ENCODE peak calls at places on chromosome 1, in five cellular contexts. One of them, this sample, is unnamed.

GRCh38 chr1:200676829-200677228 is 7.1 kb upstream of the DDX59 start:
- DNase-seq in PC-3: no peak
- DNase-seq in psoas muscle: no peak
- DNase-seq in right lobe of liver: no peak
- DNase-seq in CD8-positive, alpha-beta T cell: no peak
- DNase-seq in this sample: no peak

GRCh38 chr1:111938123-111938522 is 51.3 kb downstream of the KCND3 start:
- DNase-seq in PC-3: no peak
- DNase-seq in psoas muscle: no peak
- DNase-seq in right lobe of liver: no peak
- DNase-seq in CD8-positive, alpha-beta T cell: no peak
- DNase-seq in this sample: no peak

GRCh38 chr1:183471748-183472487 is 381 bp upstream of the SMG7 start:
- DNase-seq in PC-3: peak
- DNase-seq in psoas muscle: peak
- DNase-seq in right lobe of liver: peak
- DNase-seq in CD8-positive, alpha-beta T cell: peak
- DNase-seq in this sample: peak

GRCh38 chr1:156115514-156116374 is 1.2 kb downstream of the LMNA start:
- DNase-seq in PC-3: peak
- DNase-seq in psoas muscle: peak
- DNase-seq in right lobe of liver: peak
- DNase-seq in CD8-positive, alpha-beta T cell: no peak
- DNase-seq in this sample: peak

GRCh38 chr1:13764533-13764932 is 64.5 kb downstream of the PRDM2 start:
- DNase-seq in PC-3: no peak
- DNase-seq in psoas muscle: no peak
- DNase-seq in right lobe of liver: no peak
- DNase-seq in CD8-positive, alpha-beta T cell: no peak
- DNase-seq in this sample: no peak

GRCh38 chr1:46547481-46548383 is 3.7 kb downstream of the KNCN start:
- DNase-seq in PC-3: peak
- DNase-seq in psoas muscle: peak
- DNase-seq in right lobe of liver: no peak
- DNase-seq in CD8-positive, alpha-beta T cell: no peak
- DNase-seq in this sample: no peak

GRCh38 chr1:51850420-51851297 is 27.9 kb downstream of the NRDC start:
- DNase-seq in PC-3: no peak
- DNase-seq in psoas muscle: no peak
- DNase-seq in right lobe of liver: no peak
- DNase-seq in CD8-positive, alpha-beta T cell: no peak
- DNase-seq in this sample: no peak

GRCh38 chr1:74583365-74583764 is 71.0 kb upstream of the LRRC53 start:
- DNase-seq in PC-3: no peak
- DNase-seq in psoas muscle: no peak
- DNase-seq in right lobe of liver: no peak
- DNase-seq in CD8-positive, alpha-beta T cell: no peak
- DNase-seq in this sample: no peak

GRCh38 chr1:41354956-41355355 is 6.3 kb upstream of the FOXO6 start:
- DNase-seq in PC-3: no peak
- DNase-seq in psoas muscle: no peak
- DNase-seq in right lobe of liver: peak
- DNase-seq in CD8-positive, alpha-beta T cell: no peak
- DNase-seq in this sample: no peak

GRCh38 chr1:152745289-152745704 is 12.5 kb upstream of the KPRP start:
- DNase-seq in PC-3: peak
- DNase-seq in psoas muscle: no peak
- DNase-seq in right lobe of liver: no peak
- DNase-seq in CD8-positive, alpha-beta T cell: no peak
- DNase-seq in this sample: no peak

GRCh38 chr1:2132222-2133038 is 62.1 kb downstream of the FAAP20 start:
- DNase-seq in PC-3: peak
- DNase-seq in psoas muscle: no peak
- DNase-seq in right lobe of liver: no peak
- DNase-seq in CD8-positive, alpha-beta T cell: no peak
- DNase-seq in this sample: no peak
- TF ChIP-seq CTCF in PC-3: peak
- TF ChIP-seq CTCF in psoas muscle: peak
- TF ChIP-seq CTCF in right lobe of liver: no peak
- TF ChIP-seq CTCF in CD8-positive, alpha-beta T cell: no peak
- TF ChIP-seq CTCF in this sample: no peak

GRCh38 chr1:219215477-219215876 is 41.8 kb downstream of the LYPLAL1 start:
- DNase-seq in PC-3: no peak
- DNase-seq in psoas muscle: no peak
- DNase-seq in right lobe of liver: no peak
- DNase-seq in CD8-positive, alpha-beta T cell: no peak
- DNase-seq in this sample: no peak

DNA sequence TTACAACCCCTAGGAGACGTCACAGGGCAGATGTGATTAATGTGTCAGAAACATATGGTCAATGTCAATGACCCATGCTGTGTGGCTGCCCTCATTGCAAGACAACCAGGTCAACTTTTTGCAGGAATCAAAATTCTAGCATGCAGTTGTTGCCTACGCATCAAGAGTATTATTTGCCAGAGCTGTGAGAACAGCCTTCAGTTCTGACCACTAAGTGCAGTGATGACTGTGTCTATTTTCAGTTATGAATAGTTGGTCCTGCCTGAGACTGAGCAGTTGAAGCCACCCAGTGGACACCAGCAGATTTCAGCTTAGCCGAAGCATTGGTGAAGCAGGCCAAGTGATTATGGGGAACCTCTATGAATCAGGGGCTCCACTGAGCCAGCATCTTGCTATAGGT is 47.3 kb downstream of the LYPLAL1 start:
- DNase-seq in PC-3: peak
- DNase-seq in psoas muscle: no peak
- DNase-seq in right lobe of liver: no peak
- DNase-seq in CD8-positive, alpha-beta T cell: no peak
- DNase-seq in this sample: no peak
- TF ChIP-seq CTCF in PC-3: peak
- TF ChIP-seq CTCF in psoas muscle: peak
- TF ChIP-seq CTCF in right lobe of liver: no peak
- TF ChIP-seq CTCF in CD8-positive, alpha-beta T cell: no peak
- TF ChIP-seq CTCF in this sample: no peak

GRCh38 chr1:115642168-115643072 is 650 bp downstream of the VANGL1 start:
- DNase-seq in PC-3: peak
- DNase-seq in psoas muscle: peak
- DNase-seq in right lobe of liver: peak
- DNase-seq in CD8-positive, alpha-beta T cell: peak
- DNase-seq in this sample: peak
- TF ChIP-seq CTCF in PC-3: peak
- TF ChIP-seq CTCF in psoas muscle: peak
- TF ChIP-seq CTCF in right lobe of liver: no peak
- TF ChIP-seq CTCF in CD8-positive, alpha-beta T cell: no peak
- TF ChIP-seq CTCF in this sample: no peak

GRCh38 chr1:55337801-55338447 is 122.8 kb upstream of the USP24 start:
- DNase-seq in PC-3: peak
- DNase-seq in psoas muscle: no peak
- DNase-seq in right lobe of liver: no peak
- DNase-seq in CD8-positive, alpha-beta T cell: no peak
- DNase-seq in this sample: no peak
- TF ChIP-seq CTCF in PC-3: peak
- TF ChIP-seq CTCF in psoas muscle: peak
- TF ChIP-seq CTCF in right lobe of liver: peak
- TF ChIP-seq CTCF in CD8-positive, alpha-beta T cell: no peak
- TF ChIP-seq CTCF in this sample: no peak

DNA sequence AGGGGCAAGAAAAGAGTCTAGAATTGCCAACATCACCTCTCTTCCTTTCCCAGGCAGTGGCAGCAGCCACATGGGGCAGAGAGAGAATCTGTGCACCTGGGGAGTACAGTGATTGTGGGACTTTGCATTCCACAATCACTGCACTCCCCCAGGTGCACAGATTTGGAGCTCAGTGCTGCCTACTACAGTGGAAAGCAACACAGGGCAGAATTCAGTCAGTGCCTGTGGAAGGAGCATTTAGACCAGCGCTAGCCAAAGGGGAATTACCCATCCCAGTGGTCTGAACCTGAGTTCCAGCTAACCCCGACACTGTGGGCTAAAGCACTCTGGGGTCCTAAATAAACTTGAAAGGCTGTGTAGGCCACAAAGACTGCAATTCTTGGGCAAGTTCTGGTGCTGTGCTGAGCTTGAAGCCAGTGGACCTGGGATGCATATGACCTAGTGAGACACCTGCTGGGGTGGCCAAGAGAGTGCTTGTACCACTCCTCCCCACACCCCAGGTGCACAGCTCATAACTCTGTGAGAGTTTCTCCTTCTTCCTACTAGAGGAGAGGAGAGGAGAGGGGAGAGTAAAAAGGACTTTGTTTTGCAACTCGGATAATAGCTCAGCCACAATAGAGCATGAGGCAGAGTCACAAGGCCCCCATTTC is 50.3 kb downstream of the NUP210L start:
- DNase-seq in PC-3: no peak
- DNase-seq in psoas muscle: no peak
- DNase-seq in right lobe of liver: no peak
- DNase-seq in CD8-positive, alpha-beta T cell: no peak
- DNase-seq in this sample: no peak
- TF ChIP-seq CTCF in PC-3: no peak
- TF ChIP-seq CTCF in psoas muscle: no peak
- TF ChIP-seq CTCF in right lobe of liver: no peak
- TF ChIP-seq CTCF in CD8-positive, alpha-beta T cell: no peak
- TF ChIP-seq CTCF in this sample: no peak

GRCh38 chr1:84540759-84541158 is 33.5 kb downstream of the CTBS start:
- DNase-seq in PC-3: peak
- DNase-seq in psoas muscle: no peak
- DNase-seq in right lobe of liver: no peak
- DNase-seq in CD8-positive, alpha-beta T cell: no peak
- DNase-seq in this sample: no peak

GRCh38 chr1:84539972-84540371 is 33.6 kb upstream of the GNG5 start:
- DNase-seq in PC-3: peak
- DNase-seq in psoas muscle: no peak
- DNase-seq in right lobe of liver: no peak
- DNase-seq in CD8-positive, alpha-beta T cell: no peak
- DNase-seq in this sample: no peak

GRCh38 chr1:84538599-84538998 is 32.2 kb upstream of the GNG5 start:
- DNase-seq in PC-3: no peak
- DNase-seq in psoas muscle: no peak
- DNase-seq in right lobe of liver: no peak
- DNase-seq in CD8-positive, alpha-beta T cell: no peak
- DNase-seq in this sample: no peak

GRCh38 chr1:84541679-84542078 is 32.6 kb downstream of the CTBS start:
- DNase-seq in PC-3: peak
- DNase-seq in psoas muscle: no peak
- DNase-seq in right lobe of liver: no peak
- DNase-seq in CD8-positive, alpha-beta T cell: no peak
- DNase-seq in this sample: no peak
- TF ChIP-seq CTCF in PC-3: peak
- TF ChIP-seq CTCF in psoas muscle: peak
- TF ChIP-seq CTCF in right lobe of liver: peak
- TF ChIP-seq CTCF in CD8-positive, alpha-beta T cell: no peak
- TF ChIP-seq CTCF in this sample: peak

DNA sequence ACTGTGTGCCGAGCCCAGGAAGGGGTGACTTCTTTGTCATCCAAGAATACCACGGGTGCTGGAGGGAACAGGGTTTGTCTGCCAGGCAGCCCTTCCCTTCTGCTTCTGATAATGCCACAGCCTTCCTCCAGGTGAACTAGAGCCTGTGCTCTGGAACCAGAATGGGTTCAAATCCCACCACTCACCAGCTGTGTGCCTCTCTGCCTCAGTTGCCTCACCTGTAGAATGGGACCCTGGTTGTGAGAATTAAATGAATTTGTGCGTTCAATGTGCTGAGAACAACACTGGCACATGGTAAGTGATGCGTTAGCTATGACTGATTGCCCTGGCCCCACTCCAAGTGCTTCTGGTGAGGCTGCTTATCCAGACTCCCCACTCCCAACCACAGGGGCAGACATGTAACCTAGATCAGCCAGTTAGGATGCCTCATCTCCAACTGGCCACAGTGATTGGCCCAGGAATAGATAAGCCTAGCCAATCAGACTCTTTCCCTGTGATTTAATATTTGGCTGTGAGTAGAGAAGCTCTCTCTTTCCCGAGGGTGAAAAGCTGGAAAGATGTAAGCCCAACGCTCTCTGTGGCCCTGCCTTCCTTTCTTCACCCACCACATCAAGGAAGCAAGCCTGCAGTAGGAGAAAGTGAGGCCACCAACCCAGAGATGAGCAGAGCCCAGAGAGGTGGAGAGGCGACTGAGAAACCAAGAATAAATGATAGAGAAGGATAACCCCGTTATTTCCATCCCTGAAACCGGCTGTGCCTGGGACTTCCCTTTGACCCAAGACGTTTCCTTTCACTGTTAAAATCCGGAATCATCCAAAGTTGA is 20.8 kb upstream of the LAPTM5 start:
- DNase-seq in PC-3: peak
- DNase-seq in psoas muscle: no peak
- DNase-seq in right lobe of liver: no peak
- DNase-seq in CD8-positive, alpha-beta T cell: no peak
- DNase-seq in this sample: no peak
- TF ChIP-seq CTCF in PC-3: no peak
- TF ChIP-seq CTCF in psoas muscle: no peak
- TF ChIP-seq CTCF in right lobe of liver: no peak
- TF ChIP-seq CTCF in CD8-positive, alpha-beta T cell: no peak
- TF ChIP-seq CTCF in this sample: no peak

GRCh38 chr1:228226956-228227791 is 19.3 kb downstream of the OBSCN start:
- DNase-seq in PC-3: peak
- DNase-seq in psoas muscle: peak
- DNase-seq in right lobe of liver: no peak
- DNase-seq in CD8-positive, alpha-beta T cell: no peak
- DNase-seq in this sample: peak
- TF ChIP-seq CTCF in PC-3: peak
- TF ChIP-seq CTCF in psoas muscle: no peak
- TF ChIP-seq CTCF in right lobe of liver: peak
- TF ChIP-seq CTCF in CD8-positive, alpha-beta T cell: no peak
- TF ChIP-seq CTCF in this sample: no peak

This sample was measured in Peyer's patch.